ENCODE peak calls at places on chromosomes 11 and 22, in six cellular contexts. M, C, H, W, T and G are unnamed samples.

GRCh38 chr11:86869531-86869930 is 69.2 kb downstream of the PRSS23 start:
- DNase-seq in M (no peak), C (no peak), H (no peak), W (no peak), T (no peak), G (no peak)

GRCh38 chr11:105915036-105915435 is 107.0 kb downstream of the MSANTD4 start:
- DNase-seq in M (no peak), C (no peak), H (no peak), W (no peak), T (no peak), G (no peak)

GRCh38 chr11:36317992-36318391 is 21.9 kb downstream of the PRR5L start:
- DNase-seq in M (no peak), C (no peak), H (no peak), W (no peak), T (no peak), G (no peak)

GRCh38 chr22:50119169-50119767 is 29.5 kb downstream of the MOV10L1 start:
- DNase-seq in M (no peak), C (no peak), H (no peak), W (no peak), T (no peak), G (no peak)

GRCh38 chr11:76918941-76919386 is 58.2 kb downstream of the ACER3 start:
- DNase-seq in M (peak; percentile 69), C (peak; percentile 80), H (peak; percentile 71), W (peak; percentile 78), T (peak; percentile 78), G (no peak)

GRCh38 chr11:2122222-2122906 is 16.8 kb downstream of the IGF2 start:
- DNase-seq in M (no peak), C (peak; percentile 19), H (peak; percentile 60), W (peak; percentile 61), T (peak; percentile 11), G (no peak)

GRCh38 chr11:46338988-46339666 is 8.1 kb upstream of the DGKZ start:
- DNase-seq in M (no peak), C (no peak), H (no peak), W (no peak), T (no peak), G (no peak)

GRCh38 chr22:47402876-47403525 is 640.6 kb downstream of the TBC1D22A start:
- DNase-seq in M (no peak), C (no peak), H (no peak), W (no peak), T (no peak), G (no peak)

GRCh38 chr11:46003647-46004046 is 81.2 kb downstream of the LARGE2 start:
- DNase-seq in M (no peak), C (peak; percentile 74), H (peak; percentile 34), W (peak; percentile 58), T (peak; percentile 68), G (no peak)